ENCODE peak calls at places on chromosomes 2 and 18, in six cellular contexts. B is HuH-7; J is WTC11; R is left ventricle myocardium inferior; G is cardiac fibroblast; V is CD8-positive, alpha-beta T cell. U is an unnamed sample.

GRCh38 chr2:44939074-44940052 is 2.1 kb upstream of the SIX3 start:
- DNase-seq in R (no peak), B (no peak), G (no peak), V (no peak), J (peak), U (no peak)

GRCh38 chr2:66805136-66805535 is 370.2 kb downstream of the MEIS1 start:
- DNase-seq in R (no peak), B (no peak), V (no peak), G (no peak), J (no peak), U (no peak)

GRCh38 chr18:45106331-45106774 is 425.7 kb downstream of the SETBP1 start:
- DNase-seq in V (no peak), R (no peak), B (no peak), J (no peak), G (peak), U (no peak)

GRCh38 chr2:31413876-31414550 is 529 bp downstream of the XDH start:
- DNase-seq in B (no peak), J (no peak), V (no peak), G (peak), R (no peak), U (no peak)

GRCh38 chr2:111121873-111122630 is 1.3 kb downstream of the BCL2L11 start:
- DNase-seq in V (peak), R (peak), G (peak), B (peak), J (peak), U (peak)

GRCh38 chr2:143075711-143076110 is 53.5 kb upstream of the ARHGAP15 start:
- DNase-seq in G (no peak), R (no peak), J (no peak), V (no peak), B (no peak), U (no peak)

GRCh38 chr18:62420151-62420512 is 95.0 kb downstream of the TNFRSF11A start:
- DNase-seq in J (no peak), V (no peak), B (no peak), R (no peak), G (peak), U (peak)

GRCh38 chr2:198066597-198066996 is 262.2 kb downstream of the PLCL1 start:
- DNase-seq in V (no peak), B (no peak), R (no peak), G (no peak), J (no peak), U (no peak)

GRCh38 chr18:21004721-21005120 is 106.9 kb downstream of the ROCK1 start:
- DNase-seq in R (no peak), G (peak), B (peak), J (no peak), V (no peak), U (no peak)

GRCh38 chr18:5370332-5370731 is 74.8 kb upstream of the ZBTB14 start:
- DNase-seq in J (no peak), B (no peak), V (no peak), G (no peak), R (no peak), U (no peak)

GRCh38 chr2:177758591-177759371 is 313.8 kb downstream of the PDE11A start:
- DNase-seq in J (peak), G (peak), B (peak), R (no peak), V (no peak), U (no peak)

GRCh38 chr18:44128365-44128764 is 552.3 kb upstream of the SETBP1 start:
- DNase-seq in V (no peak), B (no peak), J (no peak), R (no peak), G (peak), U (no peak)

U was measured in activated T-cell treated with anti-CD3 and anti-CD28 coated beads for 4 hours.